ENCODE peak calls at places on chromosomes 7 and 10, in five cellular contexts. One of them, this sample, is unnamed.

GRCh38 chr10:109966961-109967738 is 40.6 kb upstream of the ADD3 start:
- DNase-seq in GM19239: no peak
- DNase-seq in heart right ventricle: peak; percentile 60
- DNase-seq in thoracic aorta: no peak
- DNase-seq in astrocyte of the spinal cord: peak; percentile 75
- DNase-seq in this sample: no peak

GRCh38 chr10:103498936-103499638 is 5.6 kb downstream of the NEURL1 start:
- DNase-seq in thoracic aorta: no peak
- DNase-seq in GM19239: no peak
- DNase-seq in heart right ventricle: no peak
- DNase-seq in astrocyte of the spinal cord: no peak
- DNase-seq in this sample: no peak

GRCh38 chr10:12777840-12778585 is 223.5 kb downstream of the CCDC3 start:
- DNase-seq in heart right ventricle: no peak
- DNase-seq in astrocyte of the spinal cord: no peak
- DNase-seq in thoracic aorta: no peak
- DNase-seq in GM19239: no peak
- DNase-seq in this sample: no peak

GRCh38 chr10:373516-374309 is 238.5 kb downstream of the ZMYND11 start:
- DNase-seq in GM19239: no peak
- DNase-seq in heart right ventricle: no peak
- DNase-seq in astrocyte of the spinal cord: peak; percentile 86
- DNase-seq in thoracic aorta: peak; percentile 36
- DNase-seq in this sample: no peak

GRCh38 chr10:52864459-52865106 is 92.0 kb upstream of the MBL2 start:
- DNase-seq in GM19239: no peak
- DNase-seq in heart right ventricle: peak; percentile 43
- DNase-seq in thoracic aorta: no peak
- DNase-seq in astrocyte of the spinal cord: peak; percentile 98
- DNase-seq in this sample: no peak

GRCh38 chr7:76069238-76069638 is 21.3 kb downstream of the MDH2 start:
- DNase-seq in GM19239: no peak
- DNase-seq in heart right ventricle: peak; percentile 38
- DNase-seq in astrocyte of the spinal cord: peak; percentile 91
- DNase-seq in thoracic aorta: no peak
- DNase-seq in this sample: no peak

GRCh38 chr10:131517781-131518180 is 206.3 kb upstream of the TCERG1L start:
- DNase-seq in thoracic aorta: no peak
- DNase-seq in heart right ventricle: no peak
- DNase-seq in GM19239: no peak
- DNase-seq in astrocyte of the spinal cord: no peak
- DNase-seq in this sample: no peak

GRCh38 chr7:34096135-34096775 is 190.9 kb downstream of the BMPER start:
- DNase-seq in GM19239: no peak
- DNase-seq in heart right ventricle: peak; percentile 26
- DNase-seq in thoracic aorta: peak; percentile 8
- DNase-seq in astrocyte of the spinal cord: peak; percentile 88
- DNase-seq in this sample: no peak

GRCh38 chr7:47350425-47350824 is 231.5 kb downstream of the TNS3 start:
- DNase-seq in astrocyte of the spinal cord: no peak
- DNase-seq in GM19239: no peak
- DNase-seq in thoracic aorta: no peak
- DNase-seq in heart right ventricle: no peak
- DNase-seq in this sample: no peak

GRCh38 chr10:84026821-84027257 is 112.5 kb upstream of the GHITM start:
- DNase-seq in thoracic aorta: no peak
- DNase-seq in heart right ventricle: no peak
- DNase-seq in astrocyte of the spinal cord: no peak
- DNase-seq in GM19239: peak; percentile 4
- DNase-seq in this sample: no peak

GRCh38 chr10:82874671-82875070 is 999.7 kb downstream of the NRG3 start:
- DNase-seq in GM19239: no peak
- DNase-seq in heart right ventricle: no peak
- DNase-seq in astrocyte of the spinal cord: peak; percentile 9
- DNase-seq in thoracic aorta: no peak
- DNase-seq in this sample: no peak

GRCh38 chr10:110408203-110408871 is 89.4 kb upstream of the DUSP5 start:
- DNase-seq in heart right ventricle: no peak
- DNase-seq in GM19239: no peak
- DNase-seq in astrocyte of the spinal cord: no peak
- DNase-seq in thoracic aorta: no peak
- DNase-seq in this sample: no peak

GRCh38 chr10:89414146-89414878 is at the start of gene IFIT5:
- DNase-seq in thoracic aorta: no peak
- DNase-seq in astrocyte of the spinal cord: peak; percentile 80
- DNase-seq in heart right ventricle: peak; percentile 71
- DNase-seq in GM19239: peak; percentile 56
- DNase-seq in this sample: peak; percentile 81

GRCh38 chr10:3786295-3786981 is 1.4 kb upstream of the KLF6 start:
- DNase-seq in GM19239: no peak
- DNase-seq in thoracic aorta: no peak
- DNase-seq in heart right ventricle: peak; percentile 60
- DNase-seq in astrocyte of the spinal cord: peak; percentile 70
- DNase-seq in this sample: peak; percentile 53

GRCh38 chr7:14137676-14138075 is 148.2 kb upstream of the ETV1 start:
- DNase-seq in astrocyte of the spinal cord: no peak
- DNase-seq in thoracic aorta: no peak
- DNase-seq in heart right ventricle: no peak
- DNase-seq in GM19239: no peak
- DNase-seq in this sample: no peak

GRCh38 chr7:130942211-130942964 is 208.4 kb upstream of the KLF14 start:
- DNase-seq in astrocyte of the spinal cord: peak; percentile 75
- DNase-seq in heart right ventricle: no peak
- DNase-seq in GM19239: no peak
- DNase-seq in thoracic aorta: no peak
- DNase-seq in this sample: no peak

GRCh38 chr7:16669581-16669980 is 23.6 kb downstream of the BZW2 start:
- DNase-seq in GM19239: no peak
- DNase-seq in heart right ventricle: no peak
- DNase-seq in astrocyte of the spinal cord: peak; percentile 47
- DNase-seq in thoracic aorta: no peak
- DNase-seq in this sample: no peak

GRCh38 chr10:110568055-110568735 is 700 bp downstream of the SMC3 start:
- DNase-seq in heart right ventricle: no peak
- DNase-seq in astrocyte of the spinal cord: peak; percentile 13
- DNase-seq in thoracic aorta: peak; percentile 2
- DNase-seq in GM19239: peak; percentile 10
- DNase-seq in this sample: peak; percentile 51

GRCh38 chr7:37234334-37234733 is 214.3 kb downstream of the ELMO1 start:
- DNase-seq in thoracic aorta: no peak
- DNase-seq in heart right ventricle: no peak
- DNase-seq in astrocyte of the spinal cord: no peak
- DNase-seq in GM19239: no peak
- DNase-seq in this sample: no peak

GRCh38 chr10:133177380-133178157 is 17.6 kb downstream of the KNDC1 start:
- DNase-seq in GM19239: no peak
- DNase-seq in astrocyte of the spinal cord: no peak
- DNase-seq in thoracic aorta: no peak
- DNase-seq in heart right ventricle: no peak
- DNase-seq in this sample: no peak

GRCh38 chr10:101682172-101682825 is 12.7 kb downstream of the FBXW4 start:
- DNase-seq in heart right ventricle: no peak
- DNase-seq in thoracic aorta: no peak
- DNase-seq in GM19239: no peak
- DNase-seq in astrocyte of the spinal cord: peak; percentile 14
- DNase-seq in this sample: no peak

GRCh38 chr10:112471878-112472487 is 25.0 kb downstream of the VTI1A start:
- DNase-seq in heart right ventricle: no peak
- DNase-seq in astrocyte of the spinal cord: peak; percentile 58
- DNase-seq in GM19239: peak; percentile 22
- DNase-seq in thoracic aorta: no peak
- DNase-seq in this sample: peak; percentile 28

GRCh38 chr10:14476641-14477407 is 146.1 kb upstream of the FRMD4A start:
- DNase-seq in thoracic aorta: no peak
- DNase-seq in GM19239: no peak
- DNase-seq in heart right ventricle: no peak
- DNase-seq in astrocyte of the spinal cord: peak; percentile 93
- DNase-seq in this sample: no peak

GRCh38 chr7:39746162-39746782 is 122.9 kb downstream of the RALA start:
- DNase-seq in thoracic aorta: peak; percentile 31
- DNase-seq in GM19239: peak; percentile 51
- DNase-seq in astrocyte of the spinal cord: peak; percentile 80
- DNase-seq in heart right ventricle: peak; percentile 85
- DNase-seq in this sample: peak; percentile 52

GRCh38 chr7:44401692-44402091 is 76.3 kb upstream of the CAMK2B start:
- DNase-seq in heart right ventricle: no peak
- DNase-seq in astrocyte of the spinal cord: no peak
- DNase-seq in GM19239: no peak
- DNase-seq in thoracic aorta: no peak
- DNase-seq in this sample: no peak

GRCh38 chr7:93920496-93921189 is 892 bp upstream of the GNG11 start:
- DNase-seq in GM19239: no peak
- DNase-seq in thoracic aorta: no peak
- DNase-seq in heart right ventricle: no peak
- DNase-seq in astrocyte of the spinal cord: peak; percentile 33
- DNase-seq in this sample: no peak

GRCh38 chr10:29681700-29682444 is 47.1 kb upstream of the SVIL start:
- DNase-seq in astrocyte of the spinal cord: no peak
- DNase-seq in heart right ventricle: no peak
- DNase-seq in GM19239: no peak
- DNase-seq in thoracic aorta: no peak
- DNase-seq in this sample: peak; percentile 88

GRCh38 chr7:116161733-116162132 is 48.6 kb upstream of the TES start:
- DNase-seq in astrocyte of the spinal cord: no peak
- DNase-seq in GM19239: no peak
- DNase-seq in heart right ventricle: no peak
- DNase-seq in thoracic aorta: no peak
- DNase-seq in this sample: no peak

GRCh38 chr10:23281044-23281433 is 63.6 kb downstream of the C10orf67 start:
- DNase-seq in heart right ventricle: no peak
- DNase-seq in thoracic aorta: no peak
- DNase-seq in astrocyte of the spinal cord: no peak
- DNase-seq in GM19239: no peak
- DNase-seq in this sample: no peak

GRCh38 chr7:71706576-71706975 is 574.6 kb downstream of the GALNT17 start:
- DNase-seq in heart right ventricle: no peak
- DNase-seq in astrocyte of the spinal cord: no peak
- DNase-seq in GM19239: no peak
- DNase-seq in thoracic aorta: no peak
- DNase-seq in this sample: no peak

GRCh38 chr7:139620676-139621344 is 97.3 kb downstream of the CLEC2L start:
- DNase-seq in astrocyte of the spinal cord: no peak
- DNase-seq in thoracic aorta: no peak
- DNase-seq in heart right ventricle: no peak
- DNase-seq in GM19239: peak; percentile 32
- DNase-seq in this sample: peak; percentile 55

GRCh38 chr7:74183653-74184450 is 9.7 kb downstream of the EIF4H start:
- DNase-seq in astrocyte of the spinal cord: no peak
- DNase-seq in thoracic aorta: no peak
- DNase-seq in heart right ventricle: no peak
- DNase-seq in GM19239: no peak
- DNase-seq in this sample: no peak

GRCh38 chr7:98364220-98364619 is 36.7 kb downstream of the BAIAP2L1 start:
- DNase-seq in astrocyte of the spinal cord: no peak
- DNase-seq in GM19239: no peak
- DNase-seq in heart right ventricle: no peak
- DNase-seq in thoracic aorta: no peak
- DNase-seq in this sample: no peak

GRCh38 chr10:52314822-52315552 is 906 bp downstream of the DKK1 start:
- DNase-seq in astrocyte of the spinal cord: peak; percentile 54
- DNase-seq in heart right ventricle: no peak
- DNase-seq in GM19239: no peak
- DNase-seq in thoracic aorta: no peak
- DNase-seq in this sample: no peak

GRCh38 chr7:151923097-151923876 is 33.0 kb upstream of the GALNTL5 start:
- DNase-seq in astrocyte of the spinal cord: no peak
- DNase-seq in GM19239: no peak
- DNase-seq in thoracic aorta: no peak
- DNase-seq in heart right ventricle: peak; percentile 14
- DNase-seq in this sample: no peak

GRCh38 chr10:106513328-106513727 is 651.2 kb downstream of the SORCS1 start:
- DNase-seq in GM19239: no peak
- DNase-seq in thoracic aorta: no peak
- DNase-seq in heart right ventricle: no peak
- DNase-seq in astrocyte of the spinal cord: peak; percentile 27
- DNase-seq in this sample: no peak

GRCh38 chr7:51141451-51141971 is 175.1 kb downstream of the COBL start:
- DNase-seq in GM19239: no peak
- DNase-seq in astrocyte of the spinal cord: peak; percentile 60
- DNase-seq in thoracic aorta: no peak
- DNase-seq in heart right ventricle: no peak
- DNase-seq in this sample: peak; percentile 36

GRCh38 chr10:49189422-49189821 is 1.2 kb upstream of the TMEM273 start:
- DNase-seq in heart right ventricle: no peak
- DNase-seq in thoracic aorta: no peak
- DNase-seq in astrocyte of the spinal cord: no peak
- DNase-seq in GM19239: no peak
- DNase-seq in this sample: no peak